ENCODE peak calls at places on chromosomes 13 and 19, in seven cellular contexts. H is transverse colon, U is choroid plexus epithelial cell, S is endodermal cell, I is right atrium auricular region, T is fibroblast of mammary gland, R is adrenal gland. K is an unnamed sample.

GRCh38 chr13:111115841-111116500 is 861 bp downstream of the ARHGEF7 start:
- DNase-seq in H (peak), R (peak), U (peak), T (peak), S (peak), I (no peak), K (peak)

GRCh38 chr19:10191347-10191746 is 3.4 kb downstream of the DNMT1 start:
- DNase-seq in I (no peak), T (peak), H (no peak), S (no peak), R (peak), U (peak), K (peak)

GRCh38 chr19:31500921-31501320 is 151.7 kb upstream of the TSHZ3 start:
- DNase-seq in S (no peak), I (peak), R (no peak), H (no peak), U (no peak), T (no peak), K (no peak)

GRCh38 chr19:30968210-30968609 is 381.0 kb downstream of the TSHZ3 start:
- DNase-seq in H (peak), U (no peak), S (peak), I (no peak), R (peak), T (no peak), K (no peak)

GRCh38 chr19:49570997-49571676 is 9.2 kb downstream of the NOSIP start:
- DNase-seq in I (no peak), S (peak), U (no peak), H (peak), T (no peak), R (peak), K (no peak)

GRCh38 chr13:41546372-41547252 is 89.3 kb downstream of the RGCC start:
- DNase-seq in H (no peak), T (peak), R (no peak), I (no peak), S (no peak), U (peak), K (no peak)

GRCh38 chr19:48135411-48135810 is 24.8 kb upstream of the PLA2G4C start:
- DNase-seq in R (no peak), U (no peak), T (no peak), S (peak), I (no peak), H (no peak), K (no peak)

GRCh38 chr13:43596924-43597598 is 189.7 kb downstream of the ENOX1 start:
- DNase-seq in S (no peak), U (no peak), I (no peak), T (no peak), H (no peak), R (no peak), K (no peak)

GRCh38 chr13:36858285-36858684 is 39.3 kb downstream of the RFXAP start:
- DNase-seq in U (peak), T (peak), R (no peak), H (no peak), S (peak), I (no peak), K (peak)

GRCh38 chr13:40910324-40911050 is 108.6 kb downstream of the ELF1 start:
- DNase-seq in S (no peak), T (peak), R (no peak), H (no peak), U (peak), I (no peak), K (peak)

GRCh38 chr19:17296278-17296677 is 6.9 kb downstream of the ABHD8 start:
- DNase-seq in R (peak), H (no peak), U (peak), S (no peak), I (no peak), T (peak), K (no peak)

GRCh38 chr19:5397804-5398692 is 57.2 kb upstream of the ZNRF4 start:
- DNase-seq in R (peak), I (no peak), T (no peak), H (no peak), S (peak), U (peak), K (peak)

GRCh38 chr19:28960986-28961705 is 251.8 kb downstream of the UQCRFS1 start:
- DNase-seq in R (no peak), U (peak), T (peak), S (peak), I (no peak), H (no peak), K (peak)

GRCh38 chr13:78993792-78994191 is 334.8 kb upstream of the OBI1 start:
- DNase-seq in S (no peak), T (no peak), I (no peak), U (no peak), H (no peak), R (no peak), K (no peak)

GRCh38 chr13:71867101-71867814 is at the start of gene DACH1:
- DNase-seq in H (peak), U (peak), I (no peak), T (peak), R (peak), S (peak), K (peak)

GRCh38 chr13:113118328-113119021 is 4.1 kb upstream of the F10 start:
- DNase-seq in T (no peak), S (peak), R (no peak), I (no peak), U (no peak), H (no peak), K (no peak)

GRCh38 chr19:51372021-51372648 is 319 bp downstream of the NKG7 start:
- DNase-seq in H (no peak), U (no peak), T (no peak), I (no peak), S (no peak), R (no peak), K (no peak)

GRCh38 chr13:39385621-39386231 is 217.3 kb downstream of the LHFPL6 start:
- DNase-seq in R (no peak), I (no peak), U (peak), S (no peak), T (no peak), H (no peak), K (peak)

GRCh38 chr13:45051315-45051714 is 62.0 kb downstream of the GPALPP1 start:
- DNase-seq in U (no peak), T (no peak), R (no peak), I (no peak), S (no peak), H (no peak), K (no peak)

GRCh38 chr19:39941615-39942507 is 7.4 kb upstream of the FCGBP start:
- DNase-seq in S (no peak), U (peak), R (peak), T (peak), I (no peak), H (peak), K (peak)

GRCh38 chr13:29474991-29475390 is 120.5 kb downstream of the SLC7A1 start:
- DNase-seq in U (peak), S (no peak), I (no peak), R (no peak), T (peak), H (no peak), K (peak)

GRCh38 chr19:57566396-57567256 is 7.0 kb upstream of the ZNF550 start:
- DNase-seq in U (peak), H (no peak), R (no peak), S (peak), T (peak), I (no peak), K (peak)

GRCh38 chr13:90070837-90071525 is 1276.5 kb upstream of the MIR17HG start:
- DNase-seq in H (no peak), I (no peak), R (no peak), U (no peak), S (no peak), T (no peak), K (no peak)

GRCh38 chr19:13884726-13885591 is 8.0 kb downstream of the NANOS3 start:
- DNase-seq in R (no peak), U (no peak), S (no peak), T (no peak), I (no peak), H (peak), K (no peak)

GRCh38 chr19:40754611-40755247 is 3.7 kb downstream of the SNRPA start:
- DNase-seq in U (no peak), T (peak), R (peak), S (no peak), I (no peak), H (peak), K (no peak)

GRCh38 chr13:93775507-93776108 is 549.0 kb downstream of the GPC6 start:
- DNase-seq in I (no peak), R (no peak), H (no peak), T (peak), U (peak), S (no peak), K (peak)

GRCh38 chr13:111177081-111177711 is 62.1 kb downstream of the ARHGEF7 start:
- DNase-seq in R (peak), I (peak), T (peak), S (no peak), U (peak), H (peak), K (peak)

GRCh38 chr13:23934481-23934880 is 37.2 kb upstream of the C1QTNF9B start:
- DNase-seq in U (peak), S (no peak), T (peak), H (no peak), R (no peak), I (no peak), K (no peak)

GRCh38 chr13:97659602-97660001 is 225.6 kb downstream of the RAP2A start:
- DNase-seq in U (peak), S (no peak), R (peak), I (no peak), H (no peak), T (peak), K (peak)

GRCh38 chr19:49949735-49950589 is 11.0 kb downstream of the SIGLEC11 start:
- DNase-seq in T (peak), H (no peak), R (no peak), I (no peak), U (no peak), S (no peak), K (no peak)

GRCh38 chr19:246551-246950 is 44.7 kb downstream of the PLPP2 start:
- DNase-seq in T (no peak), I (no peak), S (peak), U (no peak), R (no peak), H (peak), K (no peak)

GRCh38 chr13:109687559-109688448 is 98.6 kb downstream of the IRS2 start:
- DNase-seq in H (peak), I (no peak), T (no peak), S (no peak), R (no peak), U (no peak), K (no peak)

DNA sequence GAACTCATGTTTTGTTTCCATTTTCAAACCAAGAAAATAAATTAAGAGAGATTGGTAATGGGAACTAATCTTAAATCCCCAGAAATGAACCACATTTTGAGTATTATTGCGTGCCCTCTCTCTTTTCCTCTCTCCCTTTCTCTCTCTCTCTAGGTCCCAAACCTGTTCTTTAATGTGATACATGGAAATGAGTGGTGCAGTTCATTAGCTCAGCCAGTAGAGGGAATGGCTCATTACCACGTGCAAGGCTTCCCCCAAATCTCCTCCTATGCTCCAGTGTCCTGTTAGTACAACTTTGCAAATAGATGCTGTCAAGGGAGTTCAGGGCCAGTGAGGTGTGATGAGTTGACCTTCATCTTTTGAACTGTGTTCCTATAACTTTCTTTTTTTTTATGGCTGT is 178.4 kb downstream of the FGF9 start:
- DNase-seq in I (no peak), U (peak), T (peak), H (no peak), R (peak), S (peak), K (peak)
- TF ChIP-seq CTCF in I (peak), U (peak), T (peak), H (peak), R (peak), S (peak), K (peak)

DNA sequence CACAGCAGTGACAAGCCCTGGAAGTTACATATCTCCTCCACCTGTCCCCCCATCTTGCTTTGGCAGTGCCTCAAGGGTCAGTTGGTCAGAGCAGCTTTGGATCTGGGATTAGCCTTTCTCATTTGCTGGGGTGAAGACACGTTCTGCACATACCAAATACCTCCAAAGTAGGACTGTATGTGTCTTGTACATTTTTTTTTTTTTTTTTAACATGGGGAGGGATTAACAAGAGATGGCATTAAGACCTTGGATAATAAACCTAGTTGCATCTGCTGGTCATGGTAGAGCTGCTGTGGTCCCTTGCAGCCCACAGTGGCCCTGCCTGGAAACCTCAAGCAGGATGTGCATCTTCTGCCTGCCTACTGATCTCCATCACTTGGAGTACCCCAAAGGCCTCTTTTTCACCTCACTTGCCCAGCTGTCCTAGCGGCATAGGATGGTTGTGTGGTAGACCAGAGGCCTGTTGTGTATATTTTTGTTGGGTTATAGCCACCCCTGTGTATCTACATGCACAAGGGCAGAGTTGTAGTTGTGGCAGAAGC is 2.5 kb downstream of the RPS19 start:
- DNase-seq in R (no peak), S (no peak), H (no peak), U (no peak), I (no peak), T (no peak), K (no peak)
- H3K4me3 ChIP-seq in R (no peak), S (peak), H (no peak), U (peak), I (no peak), T (peak), K (peak)

GRCh38 chr19:18418034-18418724 is 1.0 kb upstream of the SSBP4 start:
- DNase-seq in H (no peak), S (peak), T (no peak), I (no peak), R (no peak), U (no peak), K (no peak)

GRCh38 chr19:18420931-18421330 is 1.7 kb downstream of the SSBP4 start:
- DNase-seq in U (no peak), R (no peak), I (no peak), H (no peak), S (no peak), T (no peak), K (no peak)

GRCh38 chr19:18419699-18420460 is 682 bp downstream of the SSBP4 start:
- DNase-seq in I (no peak), S (peak), T (no peak), U (no peak), R (no peak), H (peak), K (no peak)

GRCh38 chr19:18418725-18419194 is 438 bp upstream of the SSBP4 start:
- DNase-seq in H (peak), T (no peak), R (peak), I (peak), S (no peak), U (no peak), K (peak)

DNA sequence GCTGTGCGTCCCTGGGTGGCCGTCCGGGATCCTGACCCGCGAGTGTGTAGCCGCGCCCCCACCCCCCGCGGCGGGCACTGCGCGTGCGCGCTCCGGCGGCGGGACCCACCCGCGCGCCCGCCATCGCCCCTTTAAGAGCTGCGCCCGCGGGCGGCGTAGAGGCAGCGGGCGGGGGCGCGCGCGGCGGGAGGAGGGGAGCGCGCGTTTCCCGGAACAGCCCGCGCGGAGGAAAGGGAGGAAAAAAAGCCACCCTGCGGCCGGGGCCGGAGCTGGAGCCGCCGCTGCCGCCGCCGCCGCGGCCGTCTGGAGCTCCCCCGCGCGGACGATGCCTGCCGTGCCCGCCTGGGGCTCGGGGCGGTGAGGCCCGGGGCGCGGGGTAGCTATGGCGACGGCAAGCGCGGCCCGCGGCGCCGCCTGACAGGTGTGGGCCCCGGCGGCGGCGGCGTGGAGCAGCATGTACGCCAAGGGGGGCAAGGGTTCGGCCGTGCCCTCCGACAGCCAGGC is at the start of gene SSBP4:
- DNase-seq in S (peak), H (peak), T (peak), I (no peak), R (peak), U (peak), K (peak)
- TF ChIP-seq CTCF in S (peak), H (no peak), T (no peak), I (peak), R (no peak), U (no peak), K (no peak)

DNA sequence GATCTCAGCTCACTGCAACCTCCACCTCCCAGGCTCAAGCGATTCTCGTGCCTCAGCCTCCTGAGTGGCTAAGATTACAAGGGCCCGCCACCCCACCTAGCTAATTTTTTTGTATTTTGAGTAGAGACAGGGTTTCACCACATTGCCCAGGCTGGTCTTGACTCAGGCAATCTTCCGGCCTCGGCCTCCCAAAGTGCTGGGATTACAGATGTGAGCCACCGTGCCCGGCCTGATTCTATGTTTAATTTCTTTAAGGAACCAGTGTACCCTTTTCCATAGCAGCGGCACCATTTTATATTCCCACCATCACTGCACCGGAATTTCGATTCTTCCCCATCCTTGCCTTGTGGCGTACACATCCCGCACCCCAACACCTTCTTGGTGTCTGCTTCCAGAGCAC is 17.7 kb upstream of the INSR start:
- DNase-seq in S (no peak), R (no peak), T (no peak), H (no peak), I (no peak), U (no peak), K (no peak)
- H3K4me3 ChIP-seq in S (no peak), R (no peak), T (no peak), H (no peak), I (no peak), U (no peak), K (no peak)

GRCh38 chr13:30936920-30937319 is 4.5 kb downstream of the TEX26 start:
- DNase-seq in S (no peak), T (no peak), I (no peak), H (no peak), R (no peak), U (no peak), K (no peak)

GRCh38 chr13:30934803-30935202 is 2.3 kb downstream of the TEX26 start:
- DNase-seq in S (no peak), T (no peak), H (no peak), U (no peak), I (no peak), R (no peak), K (no peak)

GRCh38 chr13:30933334-30933681 is 852 bp downstream of the TEX26 start:
- DNase-seq in S (no peak), R (no peak), U (no peak), I (no peak), H (no peak), T (no peak), K (no peak)

GRCh38 chr13:30932481-30933333 is at the start of gene TEX26:
- DNase-seq in I (no peak), H (no peak), S (peak), U (peak), R (no peak), T (no peak), K (peak)

GRCh38 chr13:30934381-30934780 is 1.9 kb downstream of the TEX26 start:
- DNase-seq in U (peak), R (no peak), S (peak), I (no peak), H (no peak), T (no peak), K (no peak)
- TF ChIP-seq CTCF in U (peak), R (no peak), S (peak), I (no peak), H (no peak), T (no peak), K (peak)

DNA sequence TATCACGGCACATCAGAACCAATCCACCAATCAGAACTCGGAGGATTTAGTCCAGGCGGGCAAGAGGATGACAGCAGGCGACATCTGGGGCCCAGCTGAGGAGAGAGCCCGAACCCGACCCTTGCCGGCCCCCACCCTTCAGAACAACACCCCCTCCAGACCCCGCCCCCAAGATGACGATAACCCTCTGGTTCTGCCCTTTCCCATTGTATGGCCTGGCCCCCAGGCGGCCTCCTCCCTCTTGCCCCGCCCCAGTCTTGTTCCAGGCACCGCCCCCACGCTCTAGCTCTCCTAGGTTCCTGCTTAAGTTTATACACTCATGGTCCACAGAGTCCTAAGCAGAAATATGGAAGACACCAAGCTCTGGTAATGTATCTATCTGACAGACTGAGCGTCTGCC is 2.8 kb upstream of the ZNF83 start:
- DNase-seq in R (no peak), S (peak), U (peak), I (no peak), H (no peak), T (no peak), K (no peak)
- H3K4me3 ChIP-seq in R (no peak), S (peak), U (no peak), I (no peak), H (no peak), T (no peak), K (no peak)

DNA sequence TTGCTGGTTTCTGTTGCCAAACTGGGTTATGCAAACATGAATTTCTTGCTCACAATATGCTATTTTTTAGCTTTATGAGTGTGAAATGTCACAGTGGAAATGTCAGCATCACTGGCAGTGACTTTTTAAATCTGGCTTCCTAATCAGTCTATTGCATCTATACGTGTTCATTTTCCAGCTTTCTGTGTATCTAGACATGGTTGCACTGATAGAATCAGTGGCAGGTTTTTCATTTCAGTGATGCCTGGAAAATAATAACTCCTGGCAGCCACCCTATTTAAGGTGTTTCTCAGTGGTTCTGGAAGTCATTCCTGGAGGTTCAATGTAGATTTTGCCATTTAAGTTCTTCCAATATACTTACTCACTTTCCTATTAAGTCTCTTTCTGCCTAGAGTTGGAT is 146.7 kb downstream of the SLITRK6 start:
- DNase-seq in T (no peak), I (no peak), H (no peak), S (no peak), U (no peak), R (no peak), K (no peak)
- TF ChIP-seq CTCF in T (no peak), I (no peak), H (no peak), S (no peak), U (no peak), R (no peak), K (no peak)

K was measured in cardiac fibroblast.